ENCODE peak calls at places on chromosome 22, in eight cellular contexts. One of them, this sample, is unnamed.

GRCh38 chr22:50485221-50486131 is 1.2 kb upstream of the MIOX start:
- DNase-seq in NCI-H2081: no peak
- DNase-seq in iris pigment epithelial cell: no peak
- DNase-seq in cardiac muscle cell: no peak
- DNase-seq in CD8-positive, alpha-beta memory T cell: no peak
- DNase-seq in globus pallidus: no peak
- DNase-seq in psoas muscle: no peak
- DNase-seq in GM12891: no peak
- DNase-seq in this sample: no peak

GRCh38 chr22:46099740-46100139 is 50.6 kb upstream of the PPARA start:
- DNase-seq in NCI-H2081: no peak
- DNase-seq in iris pigment epithelial cell: no peak
- DNase-seq in cardiac muscle cell: no peak
- DNase-seq in CD8-positive, alpha-beta memory T cell: no peak
- DNase-seq in globus pallidus: no peak
- DNase-seq in psoas muscle: no peak
- DNase-seq in GM12891: no peak
- DNase-seq in this sample: no peak

GRCh38 chr22:36860821-36861659 is at the start of gene NCF4:
- DNase-seq in NCI-H2081: no peak
- DNase-seq in iris pigment epithelial cell: no peak
- DNase-seq in cardiac muscle cell: no peak
- DNase-seq in CD8-positive, alpha-beta memory T cell: no peak
- DNase-seq in globus pallidus: peak; percentile 67
- DNase-seq in psoas muscle: peak; percentile 55
- DNase-seq in GM12891: peak; percentile 87
- DNase-seq in this sample: no peak

GRCh38 chr22:37467556-37467955 is 18.6 kb downstream of the MFNG start:
- DNase-seq in NCI-H2081: no peak
- DNase-seq in iris pigment epithelial cell: no peak
- DNase-seq in cardiac muscle cell: no peak
- DNase-seq in CD8-positive, alpha-beta memory T cell: no peak
- DNase-seq in globus pallidus: no peak
- DNase-seq in psoas muscle: no peak
- DNase-seq in GM12891: no peak
- DNase-seq in this sample: no peak

GRCh38 chr22:30021881-30022619 is 58.2 kb upstream of the HORMAD2 start:
- DNase-seq in NCI-H2081: peak; percentile 26
- DNase-seq in iris pigment epithelial cell: no peak
- DNase-seq in cardiac muscle cell: peak; percentile 18
- DNase-seq in CD8-positive, alpha-beta memory T cell: no peak
- DNase-seq in globus pallidus: no peak
- DNase-seq in psoas muscle: no peak
- DNase-seq in GM12891: no peak
- DNase-seq in this sample: no peak

GRCh38 chr22:48488611-48489456 is 1338.8 kb downstream of the BRD1 start:
- DNase-seq in NCI-H2081: no peak
- DNase-seq in iris pigment epithelial cell: no peak
- DNase-seq in cardiac muscle cell: peak; percentile 34
- DNase-seq in CD8-positive, alpha-beta memory T cell: no peak
- DNase-seq in globus pallidus: no peak
- DNase-seq in psoas muscle: no peak
- DNase-seq in GM12891: no peak
- DNase-seq in this sample: no peak

GRCh38 chr22:37892566-37893338 is 13.3 kb upstream of the MICALL1 start:
- DNase-seq in NCI-H2081: no peak
- DNase-seq in iris pigment epithelial cell: no peak
- DNase-seq in cardiac muscle cell: no peak
- DNase-seq in CD8-positive, alpha-beta memory T cell: no peak
- DNase-seq in globus pallidus: peak; percentile 98
- DNase-seq in psoas muscle: no peak
- DNase-seq in GM12891: no peak
- DNase-seq in this sample: no peak

GRCh38 chr22:47713880-47714452 is 951.5 kb downstream of the TBC1D22A start:
- DNase-seq in NCI-H2081: no peak
- DNase-seq in iris pigment epithelial cell: no peak
- DNase-seq in cardiac muscle cell: no peak
- DNase-seq in CD8-positive, alpha-beta memory T cell: no peak
- DNase-seq in globus pallidus: no peak
- DNase-seq in psoas muscle: no peak
- DNase-seq in GM12891: no peak
- DNase-seq in this sample: no peak

GRCh38 chr22:44807915-44808690 is 55.7 kb downstream of the ARHGAP8 start:
- DNase-seq in NCI-H2081: no peak
- DNase-seq in iris pigment epithelial cell: no peak
- DNase-seq in cardiac muscle cell: peak; percentile 33
- DNase-seq in CD8-positive, alpha-beta memory T cell: no peak
- DNase-seq in globus pallidus: no peak
- DNase-seq in psoas muscle: no peak
- DNase-seq in GM12891: no peak
- DNase-seq in this sample: no peak

GRCh38 chr22:24601217-24602104 is 1.5 kb upstream of the GGT1 start:
- DNase-seq in NCI-H2081: no peak
- DNase-seq in iris pigment epithelial cell: no peak
- DNase-seq in cardiac muscle cell: no peak
- DNase-seq in CD8-positive, alpha-beta memory T cell: no peak
- DNase-seq in globus pallidus: no peak
- DNase-seq in psoas muscle: no peak
- DNase-seq in GM12891: no peak
- DNase-seq in this sample: peak; percentile 51

GRCh38 chr22:36419177-36419911 is 31.6 kb upstream of the MYH9 start:
- DNase-seq in NCI-H2081: no peak
- DNase-seq in iris pigment epithelial cell: peak; percentile 64
- DNase-seq in cardiac muscle cell: peak; percentile 54
- DNase-seq in CD8-positive, alpha-beta memory T cell: no peak
- DNase-seq in globus pallidus: peak; percentile 72
- DNase-seq in psoas muscle: peak; percentile 25
- DNase-seq in GM12891: no peak
- DNase-seq in this sample: no peak

GRCh38 chr22:46297151-46297819 is 615 bp downstream of the GTSE1 start:
- DNase-seq in NCI-H2081: no peak
- DNase-seq in iris pigment epithelial cell: peak; percentile 31
- DNase-seq in cardiac muscle cell: peak; percentile 43
- DNase-seq in CD8-positive, alpha-beta memory T cell: no peak
- DNase-seq in globus pallidus: no peak
- DNase-seq in psoas muscle: peak; percentile 31
- DNase-seq in GM12891: no peak
- DNase-seq in this sample: no peak

GRCh38 chr22:33841281-33842005 is 78.8 kb downstream of the LARGE1 start:
- DNase-seq in NCI-H2081: no peak
- DNase-seq in iris pigment epithelial cell: no peak
- DNase-seq in cardiac muscle cell: no peak
- DNase-seq in CD8-positive, alpha-beta memory T cell: no peak
- DNase-seq in globus pallidus: no peak
- DNase-seq in psoas muscle: no peak
- DNase-seq in GM12891: no peak
- DNase-seq in this sample: no peak

GRCh38 chr22:27991586-27992293 is 72.7 kb upstream of the PITPNB start:
- DNase-seq in NCI-H2081: no peak
- DNase-seq in iris pigment epithelial cell: no peak
- DNase-seq in cardiac muscle cell: no peak
- DNase-seq in CD8-positive, alpha-beta memory T cell: no peak
- DNase-seq in globus pallidus: no peak
- DNase-seq in psoas muscle: no peak
- DNase-seq in GM12891: no peak
- DNase-seq in this sample: no peak

GRCh38 chr22:35326854-35327562 is 27.3 kb downstream of the TOM1 start:
- DNase-seq in NCI-H2081: no peak
- DNase-seq in iris pigment epithelial cell: no peak
- DNase-seq in cardiac muscle cell: no peak
- DNase-seq in CD8-positive, alpha-beta memory T cell: no peak
- DNase-seq in globus pallidus: no peak
- DNase-seq in psoas muscle: no peak
- DNase-seq in GM12891: no peak
- DNase-seq in this sample: no peak

GRCh38 chr22:18954941-18955571 is 19.0 kb upstream of the PRODH start:
- DNase-seq in NCI-H2081: no peak
- DNase-seq in iris pigment epithelial cell: no peak
- DNase-seq in cardiac muscle cell: no peak
- DNase-seq in CD8-positive, alpha-beta memory T cell: no peak
- DNase-seq in globus pallidus: no peak
- DNase-seq in psoas muscle: no peak
- DNase-seq in GM12891: no peak
- DNase-seq in this sample: no peak

GRCh38 chr22:50735739-50736030 is 2.3 kb upstream of the ACR start:
- DNase-seq in NCI-H2081: no peak
- DNase-seq in iris pigment epithelial cell: no peak
- DNase-seq in cardiac muscle cell: no peak
- DNase-seq in CD8-positive, alpha-beta memory T cell: no peak
- DNase-seq in globus pallidus: no peak
- DNase-seq in psoas muscle: no peak
- DNase-seq in GM12891: no peak
- DNase-seq in this sample: no peak

GRCh38 chr22:18045794-18046193 is 21.4 kb upstream of the MICAL3 start:
- DNase-seq in NCI-H2081: no peak
- DNase-seq in iris pigment epithelial cell: no peak
- DNase-seq in cardiac muscle cell: no peak
- DNase-seq in CD8-positive, alpha-beta memory T cell: no peak
- DNase-seq in globus pallidus: no peak
- DNase-seq in psoas muscle: no peak
- DNase-seq in GM12891: no peak
- DNase-seq in this sample: no peak

GRCh38 chr22:19488884-19489843 is 9.4 kb downstream of the CDC45 start:
- DNase-seq in NCI-H2081: no peak
- DNase-seq in iris pigment epithelial cell: peak; percentile 45
- DNase-seq in cardiac muscle cell: no peak
- DNase-seq in CD8-positive, alpha-beta memory T cell: no peak
- DNase-seq in globus pallidus: no peak
- DNase-seq in psoas muscle: no peak
- DNase-seq in GM12891: no peak
- DNase-seq in this sample: no peak

GRCh38 chr22:19900707-19901436 is 40.7 kb upstream of the COMT start:
- DNase-seq in NCI-H2081: no peak
- DNase-seq in iris pigment epithelial cell: no peak
- DNase-seq in cardiac muscle cell: no peak
- DNase-seq in CD8-positive, alpha-beta memory T cell: no peak
- DNase-seq in globus pallidus: no peak
- DNase-seq in psoas muscle: no peak
- DNase-seq in GM12891: no peak
- DNase-seq in this sample: no peak

GRCh38 chr22:44462246-44463015 is 35.6 kb downstream of the RTL6 start:
- DNase-seq in NCI-H2081: no peak
- DNase-seq in iris pigment epithelial cell: no peak
- DNase-seq in cardiac muscle cell: no peak
- DNase-seq in CD8-positive, alpha-beta memory T cell: no peak
- DNase-seq in globus pallidus: no peak
- DNase-seq in psoas muscle: no peak
- DNase-seq in GM12891: no peak
- DNase-seq in this sample: no peak

GRCh38 chr22:35622132-35622913 is 5.2 kb upstream of the MB start:
- DNase-seq in NCI-H2081: peak; percentile 18
- DNase-seq in iris pigment epithelial cell: no peak
- DNase-seq in cardiac muscle cell: peak; percentile 89
- DNase-seq in CD8-positive, alpha-beta memory T cell: no peak
- DNase-seq in globus pallidus: no peak
- DNase-seq in psoas muscle: peak; percentile 79
- DNase-seq in GM12891: no peak
- DNase-seq in this sample: peak; percentile 100

GRCh38 chr22:22410121-22410520 is 98.4 kb downstream of the ZNF280B start:
- DNase-seq in NCI-H2081: no peak
- DNase-seq in iris pigment epithelial cell: no peak
- DNase-seq in cardiac muscle cell: no peak
- DNase-seq in CD8-positive, alpha-beta memory T cell: no peak
- DNase-seq in globus pallidus: peak; percentile 34
- DNase-seq in psoas muscle: no peak
- DNase-seq in GM12891: no peak
- DNase-seq in this sample: no peak

GRCh38 chr22:31954535-31955326 is 10.4 kb downstream of the YWHAH start:
- DNase-seq in NCI-H2081: no peak
- DNase-seq in iris pigment epithelial cell: no peak
- DNase-seq in cardiac muscle cell: no peak
- DNase-seq in CD8-positive, alpha-beta memory T cell: no peak
- DNase-seq in globus pallidus: no peak
- DNase-seq in psoas muscle: peak; percentile 51
- DNase-seq in GM12891: no peak
- DNase-seq in this sample: no peak

GRCh38 chr22:26330971-26331625 is 98.0 kb upstream of the ASPHD2 start:
- DNase-seq in NCI-H2081: peak; percentile 91
- DNase-seq in iris pigment epithelial cell: peak; percentile 33
- DNase-seq in cardiac muscle cell: peak; percentile 59
- DNase-seq in CD8-positive, alpha-beta memory T cell: peak; percentile 10
- DNase-seq in globus pallidus: peak; percentile 17
- DNase-seq in psoas muscle: no peak
- DNase-seq in GM12891: peak; percentile 59
- DNase-seq in this sample: peak; percentile 37

This sample was measured in LNCaP clone FGC.